ENCODE peak calls at places on chromosomes 11 and 22, in four cellular contexts. One of them, this sample, is unnamed.
A peak's percentile ranks its signal among the peaks of the same experiment; 100 is the strongest.

GRCh38 chr22:50716291-50717024 is 21.5 kb upstream of the ACR start:
- DNase-seq in posterior cingulate gyrus: no peak
- DNase-seq in smooth muscle cell of the brain vasculature: no peak
- DNase-seq in activated T-cell treated with anti-CD3 and anti-CD28 coated beads for 24 hours: no peak
- DNase-seq in this sample: no peak

GRCh38 chr11:86596861-86597632 is 75.4 kb downstream of the ME3 start:
- DNase-seq in activated T-cell treated with anti-CD3 and anti-CD28 coated beads for 24 hours: no peak
- DNase-seq in smooth muscle cell of the brain vasculature: no peak
- DNase-seq in posterior cingulate gyrus: no peak
- DNase-seq in this sample: no peak

GRCh38 chr11:102553835-102554282 is 23.3 kb upstream of the MMP7 start:
- DNase-seq in posterior cingulate gyrus: no peak
- DNase-seq in smooth muscle cell of the brain vasculature: no peak
- DNase-seq in activated T-cell treated with anti-CD3 and anti-CD28 coated beads for 24 hours: no peak
- DNase-seq in this sample: no peak

GRCh38 chr11:10885703-10886363 is 28.0 kb upstream of the ZBED5 start:
- DNase-seq in posterior cingulate gyrus: no peak
- DNase-seq in activated T-cell treated with anti-CD3 and anti-CD28 coated beads for 24 hours: no peak
- DNase-seq in smooth muscle cell of the brain vasculature: no peak
- DNase-seq in this sample: no peak

GRCh38 chr22:30943368-30943767 is 25.2 kb downstream of the MORC2 start:
- DNase-seq in activated T-cell treated with anti-CD3 and anti-CD28 coated beads for 24 hours: no peak
- DNase-seq in posterior cingulate gyrus: no peak
- DNase-seq in smooth muscle cell of the brain vasculature: no peak
- DNase-seq in this sample: no peak

GRCh38 chr22:32482708-32483107 is 8.1 kb downstream of the FBXO7 start:
- DNase-seq in posterior cingulate gyrus: no peak
- DNase-seq in activated T-cell treated with anti-CD3 and anti-CD28 coated beads for 24 hours: no peak
- DNase-seq in smooth muscle cell of the brain vasculature: no peak
- DNase-seq in this sample: no peak

GRCh38 chr11:2834893-2835767 is 50.4 kb downstream of the CDKN1C start:
- DNase-seq in activated T-cell treated with anti-CD3 and anti-CD28 coated beads for 24 hours: no peak
- DNase-seq in smooth muscle cell of the brain vasculature: no peak
- DNase-seq in posterior cingulate gyrus: no peak
- DNase-seq in this sample: no peak

GRCh38 chr11:70267405-70267950 is 3.0 kb upstream of the PPFIA1 start:
- DNase-seq in smooth muscle cell of the brain vasculature: no peak
- DNase-seq in activated T-cell treated with anti-CD3 and anti-CD28 coated beads for 24 hours: no peak
- DNase-seq in posterior cingulate gyrus: no peak
- DNase-seq in this sample: no peak

GRCh38 chr11:130523166-130523565 is 74.7 kb downstream of the ADAMTS15 start:
- DNase-seq in posterior cingulate gyrus: no peak
- DNase-seq in activated T-cell treated with anti-CD3 and anti-CD28 coated beads for 24 hours: no peak
- DNase-seq in smooth muscle cell of the brain vasculature: no peak
- DNase-seq in this sample: no peak

GRCh38 chr11:82229346-82229745 is 504.3 kb downstream of the FAM181B start:
- DNase-seq in activated T-cell treated with anti-CD3 and anti-CD28 coated beads for 24 hours: no peak
- DNase-seq in posterior cingulate gyrus: no peak
- DNase-seq in smooth muscle cell of the brain vasculature: peak; percentile 24
- DNase-seq in this sample: no peak

GRCh38 chr11:125210112-125210511 is 45.6 kb downstream of the PKNOX2 start:
- DNase-seq in posterior cingulate gyrus: no peak
- DNase-seq in activated T-cell treated with anti-CD3 and anti-CD28 coated beads for 24 hours: no peak
- DNase-seq in smooth muscle cell of the brain vasculature: no peak
- DNase-seq in this sample: no peak

This sample was measured in hippocampal formation.